ENCODE peak calls at places on chromosomes 1 and 21, in nine cellular contexts. One of them, this sample, is unnamed.
A peak's percentile ranks its signal among the peaks of the same experiment; 100 is the strongest.

GRCh38 chr1:244010599-244011211 is 40.4 kb upstream of the ZBTB18 start:
- DNase-seq in esophagus muscularis mucosa: no peak
- DNase-seq in aorta: no peak
- DNase-seq in occipital lobe: no peak
- DNase-seq in EH: peak; percentile 65
- DNase-seq in progenitor cell of endocrine pancreas: no peak
- DNase-seq in NCI-H1092: no peak
- DNase-seq in hippocampal formation: no peak
- DNase-seq in NCI-H226: no peak
- DNase-seq in this sample: no peak

GRCh38 chr1:162182090-162182489 is 112.6 kb downstream of the NOS1AP start:
- DNase-seq in esophagus muscularis mucosa: no peak
- DNase-seq in aorta: no peak
- DNase-seq in occipital lobe: no peak
- DNase-seq in EH: no peak
- DNase-seq in progenitor cell of endocrine pancreas: no peak
- DNase-seq in NCI-H1092: no peak
- DNase-seq in hippocampal formation: no peak
- DNase-seq in NCI-H226: no peak
- DNase-seq in this sample: no peak

GRCh38 chr1:193211539-193211938 is 25.1 kb upstream of the B3GALT2 start:
- DNase-seq in esophagus muscularis mucosa: no peak
- DNase-seq in aorta: no peak
- DNase-seq in occipital lobe: no peak
- DNase-seq in EH: peak; percentile 90
- DNase-seq in progenitor cell of endocrine pancreas: no peak
- DNase-seq in NCI-H1092: no peak
- DNase-seq in hippocampal formation: no peak
- DNase-seq in NCI-H226: peak; percentile 77
- DNase-seq in this sample: no peak

GRCh38 chr1:26723013-26723991 is 27.5 kb downstream of the ARID1A start:
- DNase-seq in esophagus muscularis mucosa: peak; percentile 94
- DNase-seq in aorta: peak; percentile 89
- DNase-seq in occipital lobe: peak; percentile 73
- DNase-seq in EH: peak; percentile 99
- DNase-seq in progenitor cell of endocrine pancreas: no peak
- DNase-seq in NCI-H1092: peak; percentile 79
- DNase-seq in hippocampal formation: peak; percentile 70
- DNase-seq in NCI-H226: peak; percentile 98
- DNase-seq in this sample: peak; percentile 83

GRCh38 chr1:211287218-211287617 is 28.1 kb downstream of the RCOR3 start:
- DNase-seq in esophagus muscularis mucosa: no peak
- DNase-seq in aorta: no peak
- DNase-seq in occipital lobe: no peak
- DNase-seq in EH: no peak
- DNase-seq in progenitor cell of endocrine pancreas: no peak
- DNase-seq in NCI-H1092: no peak
- DNase-seq in hippocampal formation: no peak
- DNase-seq in NCI-H226: no peak
- DNase-seq in this sample: no peak

GRCh38 chr21:40846566-40847411 is at the start of gene DSCAM:
- DNase-seq in esophagus muscularis mucosa: peak; percentile 74
- DNase-seq in aorta: no peak
- DNase-seq in occipital lobe: peak; percentile 29
- DNase-seq in EH: peak; percentile 24
- DNase-seq in progenitor cell of endocrine pancreas: peak; percentile 34
- DNase-seq in NCI-H1092: peak; percentile 78
- DNase-seq in hippocampal formation: peak; percentile 31
- DNase-seq in NCI-H226: no peak
- DNase-seq in this sample: no peak

GRCh38 chr1:230427477-230427876 is 1.3 kb upstream of the PGBD5 start:
- DNase-seq in esophagus muscularis mucosa: peak; percentile 57
- DNase-seq in aorta: no peak
- DNase-seq in occipital lobe: no peak
- DNase-seq in EH: no peak
- DNase-seq in progenitor cell of endocrine pancreas: no peak
- DNase-seq in NCI-H1092: no peak
- DNase-seq in hippocampal formation: no peak
- DNase-seq in NCI-H226: no peak
- DNase-seq in this sample: no peak

GRCh38 chr1:179810367-179810715 is 67.2 kb downstream of the FAM163A start:
- DNase-seq in esophagus muscularis mucosa: no peak
- DNase-seq in aorta: peak; percentile 22
- DNase-seq in occipital lobe: no peak
- DNase-seq in EH: no peak
- DNase-seq in progenitor cell of endocrine pancreas: no peak
- DNase-seq in NCI-H1092: no peak
- DNase-seq in hippocampal formation: no peak
- DNase-seq in NCI-H226: no peak
- DNase-seq in this sample: no peak

GRCh38 chr1:19682257-19682656 is 17.6 kb downstream of the HTR6 start:
- DNase-seq in esophagus muscularis mucosa: no peak
- DNase-seq in aorta: no peak
- DNase-seq in occipital lobe: no peak
- DNase-seq in EH: peak; percentile 86
- DNase-seq in progenitor cell of endocrine pancreas: no peak
- DNase-seq in NCI-H1092: no peak
- DNase-seq in hippocampal formation: no peak
- DNase-seq in NCI-H226: peak; percentile 44
- DNase-seq in this sample: no peak

GRCh38 chr1:6171546-6172124 is 8.5 kb downstream of the CHD5 start:
- DNase-seq in esophagus muscularis mucosa: no peak
- DNase-seq in aorta: no peak
- DNase-seq in occipital lobe: no peak
- DNase-seq in EH: peak; percentile 31
- DNase-seq in progenitor cell of endocrine pancreas: no peak
- DNase-seq in NCI-H1092: peak; percentile 59
- DNase-seq in hippocampal formation: no peak
- DNase-seq in NCI-H226: no peak
- DNase-seq in this sample: no peak